ENCODE peak calls at places on chromosomes 1 and 21, in six cellular contexts. I is heart right ventricle, B is uterus, N is stomach, Q is fibroblast of lung, R is endothelial cell of umbilical vein. K is an unnamed sample.

GRCh38 chr1:24464378-24464770 is 38.3 kb upstream of the RCAN3 start:
- DNase-seq in I (no peak), B (no peak), N (no peak), Q (no peak), R (no peak), K (no peak)

GRCh38 chr1:189429610-189430009 is 1048.1 kb downstream of the BRINP3 start:
- DNase-seq in I (no peak), B (no peak), N (no peak), Q (peak), R (peak), K (no peak)

GRCh38 chr1:114386129-114387037 is 124.6 kb downstream of the TRIM33 start:
- DNase-seq in I (no peak), B (no peak), N (no peak), Q (no peak), R (no peak), K (no peak)

GRCh38 chr1:98821379-98821778 is 159.9 kb downstream of the SNX7 start:
- DNase-seq in I (no peak), B (no peak), N (no peak), Q (no peak), R (no peak), K (no peak)

GRCh38 chr1:203090667-203091320 is 5.0 kb upstream of the MYOG start:
- DNase-seq in I (no peak), B (no peak), N (peak), Q (no peak), R (no peak), K (no peak)

GRCh38 chr1:81844477-81844876 is 43.7 kb downstream of the ADGRL2 start:
- DNase-seq in I (no peak), B (no peak), N (no peak), Q (no peak), R (no peak), K (no peak)

GRCh38 chr1:26627959-26628358 is 67.9 kb upstream of the ARID1A start:
- DNase-seq in I (no peak), B (no peak), N (no peak), Q (no peak), R (no peak), K (no peak)

GRCh38 chr1:180103819-180104218 is 50.9 kb upstream of the QSOX1 start:
- DNase-seq in I (no peak), B (no peak), N (no peak), Q (no peak), R (no peak), K (no peak)

GRCh38 chr1:174940776-174941175 is 59.0 kb upstream of the CACYBP start:
- DNase-seq in I (no peak), B (no peak), N (no peak), Q (no peak), R (no peak), K (no peak)

GRCh38 chr1:22611530-22611947 is 24.9 kb upstream of the C1QA start:
- DNase-seq in I (peak), B (peak), N (no peak), Q (peak), R (peak), K (peak)

GRCh38 chr1:208524920-208525319 is 280.7 kb upstream of the PLXNA2 start:
- DNase-seq in I (no peak), B (no peak), N (no peak), Q (peak), R (no peak), K (no peak)

GRCh38 chr1:4760088-4760487 is 105.7 kb downstream of the AJAP1 start:
- DNase-seq in I (no peak), B (no peak), N (no peak), Q (no peak), R (no peak), K (no peak)

GRCh38 chr1:31570228-31570627 is 6.1 kb upstream of the TINAGL1 start:
- DNase-seq in I (no peak), B (no peak), N (no peak), Q (no peak), R (no peak), K (no peak)

GRCh38 chr1:208184993-208185703 is 59.0 kb downstream of the PLXNA2 start:
- DNase-seq in I (no peak), B (no peak), N (no peak), Q (peak), R (no peak), K (no peak)

GRCh38 chr1:158145173-158145719 is 35.4 kb upstream of the CD1D start:
- DNase-seq in I (peak), B (peak), N (no peak), Q (peak), R (peak), K (peak)

GRCh38 chr1:39615086-39615662 is 24.3 kb downstream of the HEYL start:
- DNase-seq in I (no peak), B (no peak), N (no peak), Q (no peak), R (no peak), K (no peak)

GRCh38 chr21:41767606-41768370 is 936 bp upstream of the RIPK4 start:
- DNase-seq in I (no peak), B (no peak), N (no peak), Q (no peak), R (no peak), K (no peak)

GRCh38 chr1:204466416-204467405 is 27.9 kb downstream of the PIK3C2B start:
- DNase-seq in I (peak), B (no peak), N (no peak), Q (no peak), R (peak), K (peak)

GRCh38 chr1:204468206-204468605 is 26.4 kb downstream of the PIK3C2B start:
- DNase-seq in I (no peak), B (no peak), N (no peak), Q (no peak), R (no peak), K (peak)

GRCh38 chr1:204471687-204472086 is 22.9 kb downstream of the PIK3C2B start:
- DNase-seq in I (no peak), B (no peak), N (no peak), Q (no peak), R (no peak), K (no peak)

GRCh38 chr1:204468766-204469302 is 25.8 kb downstream of the PIK3C2B start:
- DNase-seq in I (no peak), B (no peak), N (no peak), Q (no peak), R (no peak), K (no peak)

DNA sequence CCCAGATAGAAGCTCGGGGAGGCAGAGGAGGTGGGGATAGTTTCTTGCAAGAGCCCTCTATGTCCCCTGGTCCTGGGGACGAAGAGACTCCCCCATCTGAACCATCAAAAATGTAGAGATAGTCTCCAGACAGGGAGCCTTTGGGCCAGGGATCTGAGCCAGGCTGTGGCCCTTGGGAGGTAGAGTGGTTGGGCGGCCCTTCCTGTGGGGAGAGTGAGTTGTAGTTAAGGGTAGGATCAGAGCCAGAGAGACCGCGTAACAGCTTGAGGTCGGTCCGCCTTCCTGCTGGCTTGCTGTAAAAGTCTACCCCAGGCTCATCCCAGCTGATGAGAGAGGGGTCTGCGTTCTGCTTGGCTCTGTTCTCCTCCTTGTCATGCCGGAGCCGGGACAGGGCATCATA is 25.3 kb downstream of the PIK3C2B start:
- DNase-seq in I (peak), B (no peak), N (no peak), Q (no peak), R (no peak), K (no peak)
- H3K27ac ChIP-seq in I (peak), B (no peak), N (no peak), Q (no peak), R (no peak), K (no peak)

DNA sequence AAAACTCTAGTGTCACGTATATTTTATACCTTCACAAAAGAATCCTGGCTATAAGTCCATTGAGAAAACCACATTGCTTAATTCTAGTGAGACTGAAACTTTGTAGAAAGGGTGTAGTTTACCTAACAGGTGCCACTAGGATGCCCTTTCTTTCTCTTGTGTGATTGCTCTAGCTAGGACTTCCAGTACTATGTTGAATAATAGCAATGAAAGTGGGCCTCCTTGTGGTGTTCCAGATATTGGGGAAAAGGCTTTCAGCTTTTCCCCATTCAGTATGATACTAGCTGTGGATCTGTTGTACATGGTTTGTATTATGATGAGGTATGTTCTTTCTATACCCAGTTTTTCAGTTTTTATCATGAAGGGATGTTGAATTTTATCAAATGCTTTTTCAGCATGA is 39.7 kb upstream of the CHODL start:
- DNase-seq in I (no peak), B (no peak), N (no peak), Q (no peak), R (peak), K (no peak)
- TF ChIP-seq CTCF in I (peak), B (no peak), N (no peak), Q (no peak), R (no peak), K (no peak)

GRCh38 chr1:11721301-11721700 is 14.6 kb upstream of the AGTRAP start:
- DNase-seq in I (no peak), B (no peak), N (no peak), Q (no peak), R (no peak), K (no peak)

GRCh38 chr1:11725616-11726015 is 10.3 kb upstream of the AGTRAP start:
- DNase-seq in I (no peak), B (no peak), N (no peak), Q (no peak), R (no peak), K (no peak)

GRCh38 chr1:11720033-11720376 is 15.9 kb upstream of the AGTRAP start:
- DNase-seq in I (no peak), B (no peak), N (no peak), Q (no peak), R (no peak), K (no peak)

GRCh38 chr1:11719313-11720032 is 16.5 kb upstream of the AGTRAP start:
- DNase-seq in I (peak), B (peak), N (peak), Q (peak), R (peak), K (peak)

DNA sequence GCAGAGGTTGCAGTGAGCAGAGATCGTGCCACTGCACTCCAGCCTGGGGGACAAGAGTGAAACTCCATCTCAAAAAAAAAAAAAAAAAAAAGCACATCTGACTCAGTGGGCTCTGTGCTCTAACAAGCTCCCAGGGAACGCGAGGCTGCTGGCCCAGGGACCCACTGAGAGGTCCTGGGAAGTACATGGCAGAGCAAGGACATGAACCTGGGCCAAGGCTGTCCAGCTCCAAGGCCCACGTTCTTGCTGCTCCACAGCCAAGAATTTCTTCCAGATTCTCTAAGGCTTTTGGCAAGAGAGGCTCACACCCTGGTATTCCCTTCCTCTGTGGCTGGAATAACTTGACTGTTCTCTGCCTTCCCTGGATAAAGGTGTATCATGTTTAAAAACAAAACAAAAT is 15.4 kb upstream of the AGTRAP start:
- DNase-seq in I (no peak), B (no peak), N (no peak), Q (no peak), R (no peak), K (no peak)
- H3K27ac ChIP-seq in I (no peak), B (no peak), N (no peak), Q (no peak), R (no peak), K (no peak)

GRCh38 chr1:20271498-20272400 is 18.9 kb upstream of the VWA5B1 start:
- DNase-seq in I (no peak), B (no peak), N (no peak), Q (no peak), R (no peak), K (no peak)
- TF ChIP-seq CTCF in I (no peak), B (no peak), N (no peak), Q (no peak), R (no peak), K (no peak)

DNA sequence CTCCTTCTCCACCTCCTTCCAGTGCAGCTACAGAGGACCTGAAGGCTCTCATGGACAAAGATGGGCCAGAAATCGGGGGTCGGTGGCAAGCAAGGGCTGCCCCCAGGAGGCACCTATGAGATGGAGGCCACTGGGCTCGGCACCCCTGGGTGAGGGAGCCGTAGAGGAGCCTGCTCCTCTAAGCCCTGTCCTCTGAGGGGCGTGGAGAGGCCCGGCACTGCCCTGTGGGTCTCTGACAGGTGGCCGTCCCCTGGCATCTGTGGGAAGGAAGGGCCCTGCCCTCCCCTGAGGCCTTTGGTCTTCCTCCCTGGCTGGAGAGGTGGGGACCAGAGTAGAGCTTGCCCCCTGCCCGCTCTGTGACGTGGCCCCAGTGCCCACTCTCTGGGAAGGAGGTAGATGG is 30.9 kb downstream of the PRDM16 start:
- DNase-seq in I (no peak), B (no peak), N (no peak), Q (no peak), R (no peak), K (no peak)
- H3K27ac ChIP-seq in I (no peak), B (no peak), N (no peak), Q (no peak), R (no peak), K (no peak)

K was measured in psoas muscle.